ENCODE peak calls at places on chromosomes 16 and 17, in six cellular contexts. Q, Z, T, W, S and P are unnamed samples.

GRCh38 chr16:71367243-71367976 is 8.9 kb downstream of the CALB2 start:
- DNase-seq in Q (no peak), Z (no peak), T (no peak), W (peak), S (peak), P (no peak)

GRCh38 chr16:89360760-89361435 is 129.5 kb downstream of the ANKRD11 start:
- DNase-seq in Q (no peak), Z (no peak), T (no peak), W (no peak), S (no peak), P (no peak)

GRCh38 chr17:19409509-19409908 is 1.5 kb upstream of the RNF112 start:
- DNase-seq in Q (no peak), Z (no peak), T (no peak), W (peak), S (no peak), P (peak)

GRCh38 chr16:88856122-88856827 is 472 bp downstream of the GALNS start:
- DNase-seq in Q (no peak), Z (no peak), T (no peak), W (no peak), S (peak), P (no peak)

GRCh38 chr17:56581635-56582605 is 11.6 kb upstream of the NOG start:
- DNase-seq in Q (no peak), Z (no peak), T (no peak), W (no peak), S (peak), P (no peak)

GRCh38 chr17:45293413-45294211 is 23.2 kb downstream of the MAP3K14 start:
- DNase-seq in Q (peak), Z (peak), T (peak), W (peak), S (peak), P (peak)

GRCh38 chr17:82875418-82875856 is 35.6 kb upstream of the ZNF750 start:
- DNase-seq in Q (no peak), Z (no peak), T (no peak), W (no peak), S (no peak), P (no peak)

GRCh38 chr17:521561-522325 is 169.1 kb upstream of the RPH3AL start:
- DNase-seq in Q (no peak), Z (no peak), T (no peak), W (peak), S (no peak), P (no peak)

GRCh38 chr17:50170662-50171370 is 5.0 kb downstream of the SGCA start:
- DNase-seq in Q (no peak), Z (no peak), T (no peak), W (peak), S (no peak), P (no peak)

GRCh38 chr16:30430428-30430970 is 669 bp upstream of the DCTPP1 start:
- DNase-seq in Q (no peak), Z (peak), T (no peak), W (no peak), S (no peak), P (no peak)

GRCh38 chr17:38896373-38896954 is 26.6 kb downstream of the LASP1 start:
- DNase-seq in Q (no peak), Z (no peak), T (no peak), W (no peak), S (no peak), P (no peak)

GRCh38 chr17:42429726-42430464 is 6.8 kb upstream of the CAVIN1 start:
- DNase-seq in Q (no peak), Z (no peak), T (no peak), W (no peak), S (no peak), P (no peak)

GRCh38 chr17:30332057-30332542 is 1.8 kb downstream of the TMIGD1 start:
- DNase-seq in Q (peak), Z (no peak), T (no peak), W (peak), S (no peak), P (peak)

GRCh38 chr17:286571-286970 is 66.0 kb downstream of the RPH3AL start:
- DNase-seq in Q (no peak), Z (no peak), T (no peak), W (no peak), S (no peak), P (no peak)

GRCh38 chr17:61412860-61413653 is 13.4 kb downstream of the TBX2 start:
- DNase-seq in Q (no peak), Z (peak), T (no peak), W (no peak), S (peak), P (no peak)

GRCh38 chr16:54927125-54928015 is 3.3 kb upstream of the IRX5 start:
- DNase-seq in Q (no peak), Z (no peak), T (no peak), W (no peak), S (peak), P (no peak)

GRCh38 chr17:70563301-70563820 is 394.0 kb downstream of the KCNJ2 start:
- DNase-seq in Q (no peak), Z (no peak), T (no peak), W (no peak), S (peak), P (no peak)

GRCh38 chr16:88353691-88354090 is 29.1 kb upstream of the ZNF469 start:
- DNase-seq in Q (no peak), Z (no peak), T (no peak), W (no peak), S (no peak), P (no peak)

GRCh38 chr17:78214016-78214705 is at the start of gene BIRC5:
- DNase-seq in Q (peak), Z (peak), T (peak), W (peak), S (peak), P (peak)

GRCh38 chr17:32482568-32483320 is 4.0 kb upstream of the CDK5R1 start:
- DNase-seq in Q (no peak), Z (no peak), T (no peak), W (no peak), S (no peak), P (no peak)

GRCh38 chr17:75842963-75843576 is 1.1 kb downstream of the UNC13D start:
- DNase-seq in Q (no peak), Z (no peak), T (no peak), W (no peak), S (no peak), P (no peak)

GRCh38 chr17:38592487-38592886 is 13.3 kb downstream of the SRCIN1 start:
- DNase-seq in Q (no peak), Z (no peak), T (no peak), W (no peak), S (no peak), P (no peak)

GRCh38 chr17:81710514-81711308 is 1.4 kb upstream of the SLC25A10 start:
- DNase-seq in Q (no peak), Z (no peak), T (no peak), W (peak), S (no peak), P (no peak)

GRCh38 chr17:47850692-47851573 is at the start of gene SP6:
- DNase-seq in Q (no peak), Z (no peak), T (no peak), W (peak), S (peak), P (no peak)

GRCh38 chr17:77846531-77847085 is 111.9 kb upstream of the TNRC6C start:
- DNase-seq in Q (no peak), Z (no peak), T (no peak), W (no peak), S (no peak), P (no peak)

GRCh38 chr17:69669441-69670178 is 255.1 kb downstream of the MAP2K6 start:
- DNase-seq in Q (no peak), Z (no peak), T (no peak), W (no peak), S (no peak), P (peak)

GRCh38 chr16:22782299-22782698 is 31.7 kb upstream of the HS3ST2 start:
- DNase-seq in Q (no peak), Z (no peak), T (no peak), W (no peak), S (no peak), P (no peak)

GRCh38 chr16:52383071-52383470 is 163.9 kb downstream of the TOX3 start:
- DNase-seq in Q (no peak), Z (no peak), T (no peak), W (no peak), S (no peak), P (no peak)

GRCh38 chr17:61997649-61998048 is 67.4 kb downstream of the MED13 start:
- DNase-seq in Q (peak), Z (no peak), T (no peak), W (peak), S (no peak), P (no peak)

GRCh38 chr17:356671-357434 is 4.2 kb upstream of the RPH3AL start:
- DNase-seq in Q (no peak), Z (no peak), T (no peak), W (no peak), S (no peak), P (no peak)

GRCh38 chr16:50771366-50771765 is 29.5 kb downstream of the CYLD start:
- DNase-seq in Q (peak), Z (no peak), T (no peak), W (peak), S (no peak), P (peak)

GRCh38 chr17:37405955-37406634 is 541 bp downstream of the ACACA start:
- DNase-seq in Q (no peak), Z (no peak), T (no peak), W (no peak), S (no peak), P (no peak)

GRCh38 chr16:49560018-49560830 is 186.6 kb downstream of the C16orf78 start:
- DNase-seq in Q (no peak), Z (no peak), T (no peak), W (no peak), S (no peak), P (no peak)

GRCh38 chr16:1953734-1954133 is 755 bp downstream of the RPL3L start:
- DNase-seq in Q (no peak), Z (no peak), T (no peak), W (no peak), S (no peak), P (no peak)